ENCODE peak calls at places on chromosomes 11 and 22, in eight cellular contexts. One of them, this sample, is unnamed.

GRCh38 chr11:115717215-115717584 is 213.0 kb upstream of the CADM1 start:
- DNase-seq in mesothelial cell of epicardium: no peak
- DNase-seq in astrocyte of the spinal cord: no peak
- DNase-seq in AG09319: no peak
- DNase-seq in A549: no peak
- DNase-seq in nephron progenitor cell: no peak
- DNase-seq in AG09309: no peak
- DNase-seq in heart right ventricle: no peak
- DNase-seq in this sample: no peak

GRCh38 chr11:104624021-104624420 is 274.2 kb downstream of the CASP12 start:
- DNase-seq in mesothelial cell of epicardium: no peak
- DNase-seq in astrocyte of the spinal cord: no peak
- DNase-seq in AG09319: no peak
- DNase-seq in A549: no peak
- DNase-seq in nephron progenitor cell: no peak
- DNase-seq in AG09309: no peak
- DNase-seq in heart right ventricle: no peak
- DNase-seq in this sample: no peak

GRCh38 chr11:129289350-129290040 is 86.2 kb upstream of the BARX2 start:
- DNase-seq in mesothelial cell of epicardium: no peak
- DNase-seq in astrocyte of the spinal cord: no peak
- DNase-seq in AG09319: no peak
- DNase-seq in A549: no peak
- DNase-seq in nephron progenitor cell: no peak
- DNase-seq in AG09309: no peak
- DNase-seq in heart right ventricle: no peak
- DNase-seq in this sample: no peak

GRCh38 chr22:35178446-35178845 is 78.8 kb upstream of the HMGXB4 start:
- DNase-seq in mesothelial cell of epicardium: no peak
- DNase-seq in astrocyte of the spinal cord: no peak
- DNase-seq in AG09319: no peak
- DNase-seq in A549: no peak
- DNase-seq in nephron progenitor cell: no peak
- DNase-seq in AG09309: no peak
- DNase-seq in heart right ventricle: no peak
- DNase-seq in this sample: no peak

GRCh38 chr11:116502641-116503061 is 270.1 kb downstream of the BUD13 start:
- DNase-seq in mesothelial cell of epicardium: no peak
- DNase-seq in astrocyte of the spinal cord: no peak
- DNase-seq in AG09319: no peak
- DNase-seq in A549: no peak
- DNase-seq in nephron progenitor cell: no peak
- DNase-seq in AG09309: no peak
- DNase-seq in heart right ventricle: peak
- DNase-seq in this sample: no peak

GRCh38 chr11:62081378-62082291 is 42.2 kb upstream of the INCENP start:
- DNase-seq in mesothelial cell of epicardium: peak
- DNase-seq in astrocyte of the spinal cord: peak
- DNase-seq in AG09319: peak
- DNase-seq in A549: peak
- DNase-seq in nephron progenitor cell: peak
- DNase-seq in AG09309: peak
- DNase-seq in heart right ventricle: peak
- DNase-seq in this sample: peak

GRCh38 chr22:21016644-21017420 is 1.9 kb downstream of the P2RX6 start:
- DNase-seq in mesothelial cell of epicardium: no peak
- DNase-seq in astrocyte of the spinal cord: no peak
- DNase-seq in AG09319: no peak
- DNase-seq in A549: no peak
- DNase-seq in nephron progenitor cell: no peak
- DNase-seq in AG09309: no peak
- DNase-seq in heart right ventricle: no peak
- DNase-seq in this sample: no peak

GRCh38 chr11:111846640-111847039 is 24.7 kb downstream of the ALG9 start:
- DNase-seq in mesothelial cell of epicardium: no peak
- DNase-seq in astrocyte of the spinal cord: peak
- DNase-seq in AG09319: no peak
- DNase-seq in A549: no peak
- DNase-seq in nephron progenitor cell: no peak
- DNase-seq in AG09309: no peak
- DNase-seq in heart right ventricle: no peak
- DNase-seq in this sample: no peak

GRCh38 chr11:64876835-64877341 is 1.5 kb downstream of the EHD1 start:
- DNase-seq in mesothelial cell of epicardium: no peak
- DNase-seq in astrocyte of the spinal cord: peak
- DNase-seq in AG09319: no peak
- DNase-seq in A549: no peak
- DNase-seq in nephron progenitor cell: peak
- DNase-seq in AG09309: no peak
- DNase-seq in heart right ventricle: no peak
- DNase-seq in this sample: no peak

GRCh38 chr11:69220581-69221051 is 64.9 kb downstream of the SMIM38 start:
- DNase-seq in mesothelial cell of epicardium: no peak
- DNase-seq in astrocyte of the spinal cord: no peak
- DNase-seq in AG09319: no peak
- DNase-seq in A549: no peak
- DNase-seq in nephron progenitor cell: no peak
- DNase-seq in AG09309: no peak
- DNase-seq in heart right ventricle: no peak
- DNase-seq in this sample: no peak

GRCh38 chr22:37237371-37238268 is 6.4 kb downstream of the RAC2 start:
- DNase-seq in mesothelial cell of epicardium: no peak
- DNase-seq in astrocyte of the spinal cord: peak
- DNase-seq in AG09319: no peak
- DNase-seq in A549: no peak
- DNase-seq in nephron progenitor cell: no peak
- DNase-seq in AG09309: no peak
- DNase-seq in heart right ventricle: no peak
- DNase-seq in this sample: no peak

GRCh38 chr11:72353861-72354260 is 80.5 kb downstream of the CLPB start:
- DNase-seq in mesothelial cell of epicardium: no peak
- DNase-seq in astrocyte of the spinal cord: no peak
- DNase-seq in AG09319: no peak
- DNase-seq in A549: no peak
- DNase-seq in nephron progenitor cell: no peak
- DNase-seq in AG09309: no peak
- DNase-seq in heart right ventricle: no peak
- DNase-seq in this sample: no peak

GRCh38 chr11:12159351-12160099 is 49.1 kb downstream of the MICAL2 start:
- DNase-seq in mesothelial cell of epicardium: no peak
- DNase-seq in astrocyte of the spinal cord: peak
- DNase-seq in AG09319: no peak
- DNase-seq in A549: peak
- DNase-seq in nephron progenitor cell: no peak
- DNase-seq in AG09309: peak
- DNase-seq in heart right ventricle: no peak
- DNase-seq in this sample: no peak

GRCh38 chr22:49259870-49260615 is 567.6 kb downstream of the BRD1 start:
- DNase-seq in mesothelial cell of epicardium: no peak
- DNase-seq in astrocyte of the spinal cord: no peak
- DNase-seq in AG09319: no peak
- DNase-seq in A549: no peak
- DNase-seq in nephron progenitor cell: no peak
- DNase-seq in AG09309: no peak
- DNase-seq in heart right ventricle: no peak
- DNase-seq in this sample: no peak

GRCh38 chr22:31504282-31504681 is 7.9 kb downstream of the SFI1 start:
- DNase-seq in mesothelial cell of epicardium: no peak
- DNase-seq in astrocyte of the spinal cord: peak
- DNase-seq in AG09319: no peak
- DNase-seq in A549: no peak
- DNase-seq in nephron progenitor cell: no peak
- DNase-seq in AG09309: no peak
- DNase-seq in heart right ventricle: no peak
- DNase-seq in this sample: no peak

GRCh38 chr11:64056213-64056785 is 20.6 kb downstream of the FLRT1 start:
- DNase-seq in mesothelial cell of epicardium: no peak
- DNase-seq in astrocyte of the spinal cord: no peak
- DNase-seq in AG09319: no peak
- DNase-seq in A549: no peak
- DNase-seq in nephron progenitor cell: peak
- DNase-seq in AG09309: no peak
- DNase-seq in heart right ventricle: no peak
- DNase-seq in this sample: no peak

GRCh38 chr11:45967506-45967905 is 45.0 kb downstream of the LARGE2 start:
- DNase-seq in mesothelial cell of epicardium: no peak
- DNase-seq in astrocyte of the spinal cord: no peak
- DNase-seq in AG09319: no peak
- DNase-seq in A549: no peak
- DNase-seq in nephron progenitor cell: no peak
- DNase-seq in AG09309: no peak
- DNase-seq in heart right ventricle: no peak
- DNase-seq in this sample: no peak

GRCh38 chr11:104433751-104434150 is 269.8 kb upstream of the PDGFD start:
- DNase-seq in mesothelial cell of epicardium: no peak
- DNase-seq in astrocyte of the spinal cord: no peak
- DNase-seq in AG09319: no peak
- DNase-seq in A549: no peak
- DNase-seq in nephron progenitor cell: no peak
- DNase-seq in AG09309: no peak
- DNase-seq in heart right ventricle: no peak
- DNase-seq in this sample: no peak

GRCh38 chr11:63880031-63880841 is 36.7 kb downstream of the RCOR2 start:
- DNase-seq in mesothelial cell of epicardium: no peak
- DNase-seq in astrocyte of the spinal cord: peak
- DNase-seq in AG09319: no peak
- DNase-seq in A549: no peak
- DNase-seq in nephron progenitor cell: no peak
- DNase-seq in AG09309: no peak
- DNase-seq in heart right ventricle: no peak
- DNase-seq in this sample: no peak

GRCh38 chr22:25332386-25332785 is 112.9 kb downstream of the CRYBB2 start:
- DNase-seq in mesothelial cell of epicardium: no peak
- DNase-seq in astrocyte of the spinal cord: no peak
- DNase-seq in AG09319: no peak
- DNase-seq in A549: no peak
- DNase-seq in nephron progenitor cell: no peak
- DNase-seq in AG09309: no peak
- DNase-seq in heart right ventricle: no peak
- DNase-seq in this sample: no peak

GRCh38 chr22:25331050-25331449 is 111.6 kb downstream of the CRYBB2 start:
- DNase-seq in mesothelial cell of epicardium: no peak
- DNase-seq in astrocyte of the spinal cord: no peak
- DNase-seq in AG09319: no peak
- DNase-seq in A549: no peak
- DNase-seq in nephron progenitor cell: no peak
- DNase-seq in AG09309: no peak
- DNase-seq in heart right ventricle: no peak
- DNase-seq in this sample: no peak

GRCh38 chr22:25334091-25334490 is 114.7 kb downstream of the CRYBB2 start:
- DNase-seq in mesothelial cell of epicardium: no peak
- DNase-seq in astrocyte of the spinal cord: no peak
- DNase-seq in AG09319: no peak
- DNase-seq in A549: no peak
- DNase-seq in nephron progenitor cell: peak
- DNase-seq in AG09309: no peak
- DNase-seq in heart right ventricle: peak
- DNase-seq in this sample: peak
- TF ChIP-seq CTCF in mesothelial cell of epicardium: no peak
- TF ChIP-seq CTCF in astrocyte of the spinal cord: peak
- TF ChIP-seq CTCF in AG09319: peak
- TF ChIP-seq CTCF in A549: no peak
- TF ChIP-seq CTCF in nephron progenitor cell: peak
- TF ChIP-seq CTCF in AG09309: peak
- TF ChIP-seq CTCF in heart right ventricle: peak
- TF ChIP-seq CTCF in this sample: peak

DNA sequence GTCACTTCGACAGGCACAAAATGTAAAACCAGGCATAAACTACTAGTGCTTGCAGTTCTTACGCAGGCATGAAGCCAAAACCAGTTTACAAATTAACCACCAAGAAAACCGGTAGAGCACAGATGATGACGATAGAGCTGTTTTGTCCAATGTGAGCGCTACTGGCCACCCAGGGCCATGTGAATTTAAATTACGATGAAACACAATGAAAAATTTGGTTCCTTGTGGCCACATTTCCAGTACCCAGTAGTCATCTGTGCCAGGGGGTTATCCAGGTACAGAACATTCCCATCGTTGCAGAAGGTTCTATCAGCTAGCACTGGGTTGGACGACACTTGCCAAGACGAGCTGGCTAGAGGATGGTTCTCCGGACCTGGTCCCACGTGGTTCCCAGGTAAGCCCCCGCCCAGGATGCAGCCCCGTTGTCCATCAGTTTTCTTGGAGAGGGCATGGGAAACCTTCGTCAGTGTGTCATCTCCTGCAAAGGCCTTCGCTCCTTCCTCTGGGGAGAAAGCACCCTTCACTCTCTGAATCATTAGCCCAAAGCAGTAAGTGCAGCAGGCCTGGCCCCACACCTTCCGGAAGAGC is 1.1 kb upstream of the CD81 start:
- DNase-seq in mesothelial cell of epicardium: no peak
- DNase-seq in astrocyte of the spinal cord: no peak
- DNase-seq in AG09319: no peak
- DNase-seq in A549: no peak
- DNase-seq in nephron progenitor cell: no peak
- DNase-seq in AG09309: no peak
- DNase-seq in heart right ventricle: no peak
- DNase-seq in this sample: no peak
- TF ChIP-seq CTCF in mesothelial cell of epicardium: no peak
- TF ChIP-seq CTCF in astrocyte of the spinal cord: no peak
- TF ChIP-seq CTCF in AG09319: no peak
- TF ChIP-seq CTCF in A549: no peak
- TF ChIP-seq CTCF in nephron progenitor cell: no peak
- TF ChIP-seq CTCF in AG09309: no peak
- TF ChIP-seq CTCF in heart right ventricle: no peak
- TF ChIP-seq CTCF in this sample: no peak

GRCh38 chr11:94504689-94505293 is 7.5 kb upstream of the C11orf97 start:
- DNase-seq in mesothelial cell of epicardium: no peak
- DNase-seq in astrocyte of the spinal cord: peak
- DNase-seq in AG09319: peak
- DNase-seq in A549: peak
- DNase-seq in nephron progenitor cell: peak
- DNase-seq in AG09309: no peak
- DNase-seq in heart right ventricle: no peak
- DNase-seq in this sample: no peak
- TF ChIP-seq CTCF in mesothelial cell of epicardium: peak
- TF ChIP-seq CTCF in astrocyte of the spinal cord: peak
- TF ChIP-seq CTCF in AG09319: peak
- TF ChIP-seq CTCF in A549: peak
- TF ChIP-seq CTCF in nephron progenitor cell: peak
- TF ChIP-seq CTCF in AG09309: peak
- TF ChIP-seq CTCF in heart right ventricle: peak
- TF ChIP-seq CTCF in this sample: peak

GRCh38 chr11:24622262-24622661 is 125.4 kb downstream of the LUZP2 start:
- DNase-seq in mesothelial cell of epicardium: no peak
- DNase-seq in astrocyte of the spinal cord: no peak
- DNase-seq in AG09319: no peak
- DNase-seq in A549: no peak
- DNase-seq in nephron progenitor cell: peak
- DNase-seq in AG09309: no peak
- DNase-seq in heart right ventricle: no peak
- DNase-seq in this sample: no peak

GRCh38 chr11:24623121-24623520 is 126.3 kb downstream of the LUZP2 start:
- DNase-seq in mesothelial cell of epicardium: no peak
- DNase-seq in astrocyte of the spinal cord: peak
- DNase-seq in AG09319: no peak
- DNase-seq in A549: no peak
- DNase-seq in nephron progenitor cell: no peak
- DNase-seq in AG09309: no peak
- DNase-seq in heart right ventricle: no peak
- DNase-seq in this sample: no peak

GRCh38 chr11:24619900-24620299 is 123.0 kb downstream of the LUZP2 start:
- DNase-seq in mesothelial cell of epicardium: no peak
- DNase-seq in astrocyte of the spinal cord: no peak
- DNase-seq in AG09319: no peak
- DNase-seq in A549: no peak
- DNase-seq in nephron progenitor cell: no peak
- DNase-seq in AG09309: no peak
- DNase-seq in heart right ventricle: no peak
- DNase-seq in this sample: no peak

GRCh38 chr11:24617856-24618255 is 121.0 kb downstream of the LUZP2 start:
- DNase-seq in mesothelial cell of epicardium: no peak
- DNase-seq in astrocyte of the spinal cord: no peak
- DNase-seq in AG09319: no peak
- DNase-seq in A549: no peak
- DNase-seq in nephron progenitor cell: no peak
- DNase-seq in AG09309: no peak
- DNase-seq in heart right ventricle: no peak
- DNase-seq in this sample: no peak
- TF ChIP-seq CTCF in mesothelial cell of epicardium: no peak
- TF ChIP-seq CTCF in astrocyte of the spinal cord: no peak
- TF ChIP-seq CTCF in AG09319: peak
- TF ChIP-seq CTCF in A549: no peak
- TF ChIP-seq CTCF in nephron progenitor cell: no peak
- TF ChIP-seq CTCF in AG09309: no peak
- TF ChIP-seq CTCF in heart right ventricle: no peak
- TF ChIP-seq CTCF in this sample: no peak

This sample was measured in neural crest cell.